ENCODE peak calls at places on chromosomes 1 and 21, in five cellular contexts. H is CD8-positive, alpha-beta memory T cell; K is uterus; X is OCI-LY7; B is tibial artery. F is an unnamed sample.

GRCh38 chr1:15965228-15965767 is 10.6 kb downstream of the ZBTB17 start:
- DNase-seq in K (no peak), H (no peak), B (no peak), X (no peak), F (no peak)

GRCh38 chr1:40944326-40944725 is 35.2 kb upstream of the CTPS1 start:
- DNase-seq in H (no peak), X (no peak), B (peak; percentile 73), K (peak; percentile 44), F (no peak)

GRCh38 chr1:149917590-149918144 is at the start of gene SV2A:
- DNase-seq in K (peak; percentile 66), X (peak; percentile 17), H (peak; percentile 42), B (peak; percentile 81), F (peak; percentile 89)

GRCh38 chr1:160053548-160054365 is 16.2 kb downstream of the KCNJ10 start:
- DNase-seq in H (no peak), B (no peak), K (no peak), X (no peak), F (no peak)

GRCh38 chr1:217003355-217003754 is 280.1 kb upstream of the ESRRG start:
- DNase-seq in X (no peak), B (no peak), K (no peak), H (no peak), F (no peak)

GRCh38 chr1:43453442-43454269 is at the start of gene HYI:
- DNase-seq in K (peak; percentile 86), X (no peak), B (peak; percentile 94), H (peak; percentile 53), F (peak; percentile 93)

GRCh38 chr1:203764105-203765028 is 616 bp upstream of the LAX1 start:
- DNase-seq in X (peak; percentile 59), B (no peak), H (no peak), K (no peak), F (no peak)

GRCh38 chr1:87120779-87121178 is 206.3 kb downstream of the HS2ST1 start:
- DNase-seq in B (no peak), H (no peak), K (no peak), X (peak; percentile 30), F (no peak)

GRCh38 chr1:117313555-117313954 is 53.7 kb upstream of the MAN1A2 start:
- DNase-seq in B (no peak), X (no peak), K (no peak), H (no peak), F (no peak)

GRCh38 chr21:29164330-29164942 is 34.0 kb downstream of the MAP3K7CL start:
- DNase-seq in B (no peak), H (no peak), K (no peak), X (peak; percentile 16), F (no peak)

GRCh38 chr1:28811766-28812668 is at the start of gene OPRD1:
- DNase-seq in B (no peak), K (no peak), X (no peak), H (no peak), F (no peak)

GRCh38 chr1:8396083-8396911 is 78.4 kb downstream of the SLC45A1 start:
- DNase-seq in H (no peak), K (no peak), B (no peak), X (no peak), F (no peak)

GRCh38 chr1:53968125-53968513 is 22.0 kb downstream of the LRRC42 start:
- DNase-seq in X (no peak), H (no peak), K (no peak), B (no peak), F (no peak)

GRCh38 chr1:220483700-220484099 is 44.2 kb upstream of the MARK1 start:
- DNase-seq in K (no peak), H (no peak), X (no peak), B (no peak), F (peak; percentile 44)

GRCh38 chr1:24908591-24909259 is 21.4 kb downstream of the RUNX3 start:
- DNase-seq in X (no peak), B (peak; percentile 47), K (no peak), H (no peak), F (peak; percentile 29)

GRCh38 chr1:210344706-210345105 is 16.0 kb downstream of the HHAT start:
- DNase-seq in K (no peak), X (no peak), H (no peak), B (no peak), F (no peak)

GRCh38 chr1:86247553-86248279 is 91.1 kb upstream of the COL24A1 start:
- DNase-seq in K (no peak), B (no peak), H (no peak), X (peak; percentile 4), F (no peak)

GRCh38 chr21:14945176-14945575 is 119.6 kb downstream of the NRIP1 start:
- DNase-seq in H (no peak), B (no peak), X (no peak), K (no peak), F (no peak)

GRCh38 chr1:29500651-29501050 is 264.3 kb downstream of the PTPRU start:
- DNase-seq in H (no peak), K (no peak), B (peak; percentile 29), X (no peak), F (peak; percentile 59)

GRCh38 chr1:88731475-88731874 is 47.4 kb downstream of the PKN2 start:
- DNase-seq in X (no peak), H (no peak), B (no peak), K (peak; percentile 36), F (no peak)

GRCh38 chr1:170630977-170631376 is 33.0 kb upstream of the PRRX1 start:
- DNase-seq in X (no peak), B (no peak), H (no peak), K (no peak), F (no peak)

GRCh38 chr1:40738831-40739230 is 44.8 kb upstream of the KCNQ4 start:
- DNase-seq in X (no peak), B (no peak), K (no peak), H (no peak), F (no peak)

GRCh38 chr1:6185635-6186382 is 5.7 kb upstream of the CHD5 start:
- DNase-seq in B (no peak), X (peak; percentile 54), H (no peak), K (no peak), F (no peak)

GRCh38 chr1:170562644-170563338 is 30.8 kb downstream of the GORAB start:
- DNase-seq in B (peak; percentile 83), X (no peak), H (no peak), K (peak; percentile 69), F (no peak)

GRCh38 chr21:14076143-14076806 is 134.5 kb downstream of the LIPI start:
- DNase-seq in X (no peak), B (no peak), K (no peak), H (no peak), F (no peak)

GRCh38 chr1:231806623-231807470 is 180.3 kb downstream of the DISC1 start:
- DNase-seq in X (peak; percentile 37), K (no peak), B (no peak), H (no peak), F (peak; percentile 76)

GRCh38 chr1:212670882-212671281 is 28.8 kb downstream of the BATF3 start:
- DNase-seq in K (no peak), X (no peak), H (no peak), B (no peak), F (no peak)

GRCh38 chr1:206680279-206680678 is 4.4 kb upstream of the MAPKAPK2 start:
- DNase-seq in H (no peak), X (no peak), B (no peak), K (no peak), F (no peak)

GRCh38 chr1:91816055-91816454 is 69.9 kb downstream of the TGFBR3 start:
- DNase-seq in K (no peak), H (no peak), B (no peak), X (no peak), F (no peak)

GRCh38 chr1:234244482-234244881 is 128.8 kb upstream of the COA6 start:
- DNase-seq in K (no peak), X (no peak), H (no peak), B (no peak), F (no peak)

GRCh38 chr1:235679005-235679404 is 29.4 kb upstream of the GNG4 start:
- DNase-seq in K (no peak), H (no peak), B (no peak), X (no peak), F (no peak)

GRCh38 chr1:114040273-114041043 is 61.2 kb downstream of the OLFML3 start:
- DNase-seq in K (no peak), H (no peak), X (no peak), B (no peak), F (no peak)

GRCh38 chr1:108816049-108816882 is 40.6 kb downstream of the AKNAD1 start:
- DNase-seq in H (no peak), B (peak; percentile 88), K (peak; percentile 83), X (no peak), F (peak; percentile 84)

GRCh38 chr1:70840260-70840953 is 207.2 kb downstream of the PTGER3 start:
- DNase-seq in H (no peak), X (no peak), B (no peak), K (no peak), F (no peak)

GRCh38 chr21:43313939-43314405 is 113.0 kb downstream of the SIK1 start:
- DNase-seq in H (no peak), X (no peak), B (no peak), K (no peak), F (no peak)

GRCh38 chr1:43772978-43773377 is 65.6 kb downstream of the ST3GAL3 start:
- DNase-seq in K (no peak), B (no peak), H (no peak), X (no peak), F (no peak)

GRCh38 chr21:41957991-41958766 is 4.4 kb upstream of the C2CD2 start:
- DNase-seq in H (no peak), X (no peak), B (peak; percentile 89), K (peak; percentile 82), F (peak; percentile 87)

GRCh38 chr1:59971464-59971911 is 44.9 kb upstream of the CYP2J2 start:
- DNase-seq in B (peak; percentile 81), X (peak; percentile 20), H (peak; percentile 7), K (peak; percentile 68), F (peak; percentile 78)

DNA sequence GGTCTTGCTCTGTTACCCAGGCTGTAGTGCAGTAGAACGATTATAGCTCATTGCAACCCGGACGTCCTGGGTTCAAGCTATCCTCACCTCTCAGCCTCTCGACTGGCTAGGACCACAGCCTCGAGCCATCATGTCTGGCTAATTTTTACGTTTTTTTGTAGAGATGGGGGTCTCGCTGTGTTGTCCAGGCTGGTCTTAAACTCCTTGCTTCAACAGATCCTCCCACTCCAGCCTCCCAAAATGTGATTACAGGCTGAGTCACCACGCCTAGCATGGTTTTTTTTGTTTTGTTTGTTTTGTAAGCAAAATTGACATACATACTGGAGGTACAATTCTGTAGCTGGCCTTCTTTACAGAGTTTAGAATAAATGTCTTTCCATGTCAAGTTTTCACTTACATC is 994 bp upstream of the LAMTOR5 start:
- DNase-seq in B (no peak), K (no peak), H (no peak), X (no peak), F (no peak)
- H3K4me3 ChIP-seq in B (peak overlapping the region; percentile 86), K (no peak overlapping the region), H (peak overlapping the region; percentile 100), X (peak overlapping the region; percentile 80), F (no peak overlapping the region)

GRCh38 chr1:182699673-182700350 is 15.4 kb upstream of the RGS8 start:
- DNase-seq in K (no peak), B (peak; percentile 76), X (no peak), H (no peak), F (no peak)
- H3K27ac ChIP-seq in K (no peak overlapping the region), B (peak overlapping the region; percentile 38), X (no peak overlapping the region), H (no peak overlapping the region), F (peak overlapping the region; percentile 2)

GRCh38 chr1:30790850-30791778 is 33.5 kb upstream of the LAPTM5 start:
- DNase-seq in H (peak; percentile 22), X (peak; percentile 42), K (no peak), B (no peak), F (peak; percentile 53)
- H3K9me3 ChIP-seq in H (no peaks in the 10 kb centered on the region), X (no peaks in the 10 kb centered on the region), K (no peaks in the 10 kb centered on the region), B (no peaks in the 10 kb centered on the region), F (no peaks in the 10 kb centered on the region)

GRCh38 chr1:205407970-205408369 is 13.9 kb downstream of the LEMD1 start:
- DNase-seq in X (no peak), B (no peak), K (no peak), H (no peak), F (no peak)
- H3K4me3 ChIP-seq in X (no peak overlapping the region), B (no peak overlapping the region), K (no peak overlapping the region), H (no peak overlapping the region), F (no peak overlapping the region)